ENCODE peak calls at places on chromosomes 5 and 9, in eight cellular contexts. W is kidney, T is lower lobe of right lung, A is A673, Y is stomach, I is A549, R is heart right ventricle, G is tibial artery. H is an unnamed sample.
A peak's percentile ranks its signal among the peaks of the same experiment; 100 is the strongest.

GRCh38 chr9:3241290-3241689 is 284.5 kb downstream of the RFX3 start:
- DNase-seq in W (no peak), T (no peak), A (peak; percentile 8), Y (no peak), I (no peak), R (no peak), G (no peak), H (no peak)

GRCh38 chr5:139795074-139796001 is at the start of gene PSD2:
- DNase-seq in W (no peak), T (no peak), A (peak; percentile 29), Y (peak; percentile 39), I (no peak), R (peak; percentile 40), G (no peak), H (no peak)

GRCh38 chr5:133365326-133365725 is 247.0 kb downstream of the FSTL4 start:
- DNase-seq in W (no peak), T (no peak), A (peak; percentile 12), Y (no peak), I (no peak), R (no peak), G (no peak), H (no peak)

GRCh38 chr5:132500931-132501628 is 10.5 kb upstream of the IRF1 start:
- DNase-seq in W (peak; percentile 84), T (peak; percentile 74), A (peak; percentile 75), Y (peak; percentile 73), I (peak; percentile 71), R (peak; percentile 55), G (peak; percentile 73), H (no peak)

GRCh38 chr5:154568597-154568996 is 90.6 kb upstream of the HAND1 start:
- DNase-seq in W (no peak), T (no peak), A (no peak), Y (no peak), I (no peak), R (no peak), G (no peak), H (no peak)

GRCh38 chr9:104604801-104605200 is 626 bp downstream of the OR13C2 start:
- DNase-seq in W (no peak), T (no peak), A (no peak), Y (no peak), I (no peak), R (no peak), G (no peak), H (no peak)

GRCh38 chr9:16879416-16879815 is 8.9 kb upstream of the BNC2 start:
- DNase-seq in W (no peak), T (no peak), A (no peak), Y (no peak), I (no peak), R (no peak), G (no peak), H (no peak)

GRCh38 chr5:108521841-108522506 is 140.1 kb upstream of the FBXL17 start:
- DNase-seq in W (no peak), T (no peak), A (peak; percentile 82), Y (no peak), I (peak; percentile 63), R (no peak), G (no peak), H (peak; percentile 45)

GRCh38 chr5:172678902-172679301 is 37.8 kb downstream of the NEURL1B start:
- DNase-seq in W (peak; percentile 92), T (no peak), A (no peak), Y (peak; percentile 63), I (no peak), R (peak; percentile 90), G (peak; percentile 92), H (no peak)

GRCh38 chr9:83715221-83715620 is 7.5 kb upstream of the UBQLN1 start:
- DNase-seq in W (no peak), T (no peak), A (no peak), Y (no peak), I (no peak), R (no peak), G (no peak), H (no peak)

GRCh38 chr5:158531899-158532298 is 567.8 kb downstream of the EBF1 start:
- DNase-seq in W (no peak), T (no peak), A (no peak), Y (no peak), I (no peak), R (no peak), G (no peak), H (no peak)

GRCh38 chr5:73376618-73377170 is 71.9 kb downstream of the FOXD1 start:
- DNase-seq in W (no peak), T (no peak), A (no peak), Y (no peak), I (no peak), R (no peak), G (no peak), H (no peak)

GRCh38 chr5:98468188-98468869 is 305.1 kb upstream of the RGMB start:
- DNase-seq in W (no peak), T (no peak), A (no peak), Y (no peak), I (peak; percentile 29), R (no peak), G (no peak), H (peak; percentile 72)

DNA sequence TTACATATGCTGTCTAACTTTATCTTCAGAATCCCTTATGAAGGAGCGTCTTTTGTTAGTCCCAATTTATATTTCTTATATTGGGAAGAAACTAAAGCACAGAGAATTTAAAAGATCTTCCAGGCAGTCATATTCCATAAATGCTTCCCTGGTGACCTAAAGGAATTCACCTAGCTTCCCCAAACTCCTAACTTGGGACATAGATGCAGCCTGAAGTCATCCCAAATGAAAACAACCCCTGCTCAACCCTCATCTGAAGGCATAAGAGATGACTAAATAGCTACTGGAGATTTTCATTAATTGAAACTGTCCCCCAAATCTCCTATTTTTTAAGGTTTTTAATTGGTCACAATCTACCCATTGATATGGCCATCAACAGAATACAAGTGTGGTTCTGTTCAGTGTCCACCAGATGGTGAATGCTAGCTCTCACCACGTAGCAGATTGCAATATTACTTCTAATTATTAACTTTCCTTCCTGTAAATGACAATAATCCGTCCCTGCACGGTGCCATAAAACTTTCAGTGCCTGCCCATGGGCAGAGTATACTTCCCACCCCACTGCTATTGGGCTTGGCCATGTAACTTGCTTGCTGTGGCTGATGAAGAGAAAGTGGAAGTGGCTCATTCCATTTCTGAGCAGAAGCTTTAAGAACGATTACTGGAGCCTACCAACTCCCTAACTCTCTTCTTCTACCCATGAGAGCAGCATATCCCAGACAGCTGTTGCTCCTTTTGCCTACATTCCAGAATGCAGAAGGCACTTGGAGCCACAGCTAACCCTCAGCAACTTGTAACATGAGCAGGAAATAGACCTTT is 18.7 kb downstream of the PRUNE2 start:
- DNase-seq in W (no peak), T (no peak), A (no peak), Y (no peak), I (no peak), R (no peak), G (no peak), H (no peak)
- H3K27ac ChIP-seq in W (no peak overlapping the region), T (no peak overlapping the region), A (no peak overlapping the region), Y (no peak overlapping the region), I (no peak overlapping the region), R (no peak overlapping the region), G (peak overlapping the region; percentile 53), H (no peak overlapping the region)

GRCh38 chr5:153222956-153223355 is 267.5 kb upstream of the GRIA1 start:
- DNase-seq in W (no peak), T (no peak), A (peak; percentile 32), Y (no peak), I (no peak), R (no peak), G (no peak), H (no peak)

GRCh38 chr5:153223376-153223775 is 267.1 kb upstream of the GRIA1 start:
- DNase-seq in W (no peak), T (no peak), A (no peak), Y (no peak), I (no peak), R (no peak), G (no peak), H (no peak)
- H3K9me3 ChIP-seq in W (no peaks in the 10 kb centered on the region), T (no peaks in the 10 kb centered on the region), A (no peaks in the 10 kb centered on the region), Y (no peaks in the 10 kb centered on the region), I (no peaks in the 10 kb centered on the region), R (peaks cover 5% of the 10 kb centered on the region), G (no peaks in the 10 kb centered on the region), H (no peaks in the 10 kb centered on the region)

GRCh38 chr5:103464801-103465484 is 97.6 kb downstream of the NUDT12 start:
- DNase-seq in W (no peak), T (no peak), A (peak; percentile 9), Y (no peak), I (no peak), R (no peak), G (no peak), H (no peak)
- TF ChIP-seq CTCF in W (no peak), T (no peak), A (peak; percentile 10), Y (no peak), I (no peak), R (no peak), G (no peak), H (peak; percentile 20)

DNA sequence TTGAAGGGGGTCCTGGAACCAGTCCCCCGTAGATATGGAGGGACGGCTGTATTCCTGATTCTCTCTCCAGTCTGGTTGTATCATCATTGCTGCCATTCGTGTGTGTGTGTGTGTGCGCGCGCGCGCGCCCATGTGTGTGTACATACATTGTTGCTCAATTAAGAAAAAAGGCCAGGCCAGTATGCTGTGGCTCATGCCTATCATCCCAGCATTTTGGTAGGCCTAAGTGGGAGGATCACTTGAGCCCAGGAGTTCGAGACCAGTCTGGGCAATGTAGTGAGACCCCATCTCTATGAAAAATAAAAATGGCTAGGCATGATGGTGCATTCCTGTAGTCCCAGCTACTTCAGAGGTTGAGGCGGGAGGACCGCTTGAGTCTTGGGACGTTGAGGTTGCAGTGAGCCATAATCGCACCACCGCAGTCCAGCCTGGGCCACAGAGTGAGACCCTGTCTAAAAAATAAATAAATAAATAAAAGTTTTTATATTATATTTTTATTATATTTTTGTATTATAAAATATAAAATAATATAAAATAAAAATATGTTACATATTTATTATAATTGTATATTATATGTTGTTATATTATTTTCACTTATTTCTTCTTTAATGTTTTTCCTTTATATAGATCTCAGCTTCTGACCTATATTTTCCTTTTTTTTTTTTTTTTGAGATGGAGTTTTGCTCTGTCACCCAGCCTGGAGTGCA is 53.2 kb downstream of the SPIN1 start:
- DNase-seq in W (no peak), T (no peak), A (no peak), Y (no peak), I (no peak), R (no peak), G (no peak), H (no peak)
- H3K27ac ChIP-seq in W (no peak overlapping the region), T (no peak overlapping the region), A (no peak overlapping the region), Y (no peak overlapping the region), I (no peak overlapping the region), R (no peak overlapping the region), G (no peak overlapping the region), H (no peak overlapping the region)

GRCh38 chr9:11319477-11320060 is 706.8 kb upstream of the PTPRD start:
- DNase-seq in W (no peak), T (no peak), A (peak; percentile 46), Y (no peak), I (peak; percentile 10), R (no peak), G (no peak), H (no peak)
- H3K9me3 ChIP-seq in W (no peaks in the 10 kb centered on the region), T (no peaks in the 10 kb centered on the region), A (peaks cover 2% of the 10 kb centered on the region), Y (no peaks in the 10 kb centered on the region), I (peaks cover 3% of the 10 kb centered on the region), R (no peaks in the 10 kb centered on the region), G (no peaks in the 10 kb centered on the region), H (no peaks in the 10 kb centered on the region)

DNA sequence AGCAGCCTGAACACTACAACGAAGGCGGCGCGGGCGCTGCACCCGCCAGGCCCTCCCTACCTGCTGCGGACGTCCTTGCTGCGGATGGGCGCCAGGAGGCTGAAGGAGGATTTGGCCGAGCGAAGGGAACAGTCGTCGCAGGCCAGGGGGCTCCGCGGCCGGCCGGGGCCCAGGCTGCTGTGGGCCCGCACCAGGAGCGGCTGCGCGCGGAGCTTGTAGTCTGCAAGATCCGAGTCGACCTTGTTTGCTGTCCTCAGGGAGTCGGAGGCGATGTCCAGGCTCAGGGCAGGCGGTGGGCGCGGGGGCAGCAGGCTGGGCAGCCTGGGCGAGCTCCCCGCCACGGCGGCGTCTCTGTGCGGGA is 1.1 kb downstream of the INPP5E start:
- DNase-seq in W (peak; percentile 70), T (no peak), A (no peak), Y (no peak), I (peak; percentile 26), R (no peak), G (no peak), H (no peak)
- TF ChIP-seq CTCF in W (no peak), T (no peak), A (no peak), Y (no peak), I (no peak), R (no peak), G (no peak), H (no peak)

H was measured in AG04450.